ENCODE peak calls at places on chromosomes 2 and 18, in seven cellular contexts. One of them, this sample, is unnamed.

GRCh38 chr2:240569523-240569997 is 1.3 kb downstream of the RNPEPL1 start:
- DNase-seq in pancreas: no peak
- DNase-seq in right atrium auricular region: no peak
- DNase-seq in BJ: no peak
- DNase-seq in colonic mucosa: no peak
- DNase-seq in AG04450: no peak
- DNase-seq in fibroblast of the aortic adventitia: no peak
- DNase-seq in this sample: no peak

GRCh38 chr2:12169060-12169406 is 422.6 kb downstream of the LPIN1 start:
- DNase-seq in pancreas: no peak
- DNase-seq in AG04450: no peak
- DNase-seq in colonic mucosa: no peak
- DNase-seq in right atrium auricular region: no peak
- DNase-seq in fibroblast of the aortic adventitia: peak
- DNase-seq in BJ: peak
- DNase-seq in this sample: no peak

GRCh38 chr2:223465793-223466192 is 136.4 kb downstream of the SCG2 start:
- DNase-seq in AG04450: peak
- DNase-seq in pancreas: no peak
- DNase-seq in BJ: peak
- DNase-seq in colonic mucosa: peak
- DNase-seq in right atrium auricular region: peak
- DNase-seq in fibroblast of the aortic adventitia: peak
- DNase-seq in this sample: peak

GRCh38 chr18:26642461-26643348 is 94.4 kb upstream of the KCTD1 start:
- DNase-seq in colonic mucosa: no peak
- DNase-seq in pancreas: no peak
- DNase-seq in right atrium auricular region: no peak
- DNase-seq in AG04450: no peak
- DNase-seq in fibroblast of the aortic adventitia: no peak
- DNase-seq in BJ: no peak
- DNase-seq in this sample: no peak

GRCh38 chr18:24446953-24447537 is 13.4 kb upstream of the HRH4 start:
- DNase-seq in AG04450: no peak
- DNase-seq in right atrium auricular region: no peak
- DNase-seq in fibroblast of the aortic adventitia: peak
- DNase-seq in pancreas: no peak
- DNase-seq in BJ: no peak
- DNase-seq in colonic mucosa: no peak
- DNase-seq in this sample: no peak

GRCh38 chr2:168699834-168700417 is 102.5 kb upstream of the NOSTRIN start:
- DNase-seq in colonic mucosa: peak
- DNase-seq in AG04450: peak
- DNase-seq in fibroblast of the aortic adventitia: peak
- DNase-seq in BJ: peak
- DNase-seq in pancreas: peak
- DNase-seq in right atrium auricular region: peak
- DNase-seq in this sample: peak

GRCh38 chr2:126657636-126658315 is 1.8 kb downstream of the GYPC start:
- DNase-seq in fibroblast of the aortic adventitia: peak
- DNase-seq in pancreas: no peak
- DNase-seq in BJ: peak
- DNase-seq in AG04450: peak
- DNase-seq in right atrium auricular region: peak
- DNase-seq in colonic mucosa: peak
- DNase-seq in this sample: peak

GRCh38 chr18:61993831-61994230 is 101.0 kb upstream of the RNF152 start:
- DNase-seq in right atrium auricular region: no peak
- DNase-seq in fibroblast of the aortic adventitia: peak
- DNase-seq in BJ: no peak
- DNase-seq in pancreas: no peak
- DNase-seq in AG04450: no peak
- DNase-seq in colonic mucosa: no peak
- DNase-seq in this sample: no peak

GRCh38 chr2:101793277-101793969 is 95.9 kb downstream of the MAP4K4 start:
- DNase-seq in right atrium auricular region: no peak
- DNase-seq in fibroblast of the aortic adventitia: no peak
- DNase-seq in AG04450: no peak
- DNase-seq in colonic mucosa: no peak
- DNase-seq in BJ: no peak
- DNase-seq in pancreas: no peak
- DNase-seq in this sample: no peak

GRCh38 chr2:218003265-218003950 is 613 bp upstream of the TNS1 start:
- DNase-seq in right atrium auricular region: no peak
- DNase-seq in pancreas: peak
- DNase-seq in AG04450: no peak
- DNase-seq in fibroblast of the aortic adventitia: peak
- DNase-seq in BJ: no peak
- DNase-seq in colonic mucosa: peak
- DNase-seq in this sample: no peak

GRCh38 chr2:197453914-197454398 is 604 bp downstream of the COQ10B start:
- DNase-seq in AG04450: peak
- DNase-seq in fibroblast of the aortic adventitia: peak
- DNase-seq in BJ: peak
- DNase-seq in colonic mucosa: peak
- DNase-seq in right atrium auricular region: peak
- DNase-seq in pancreas: no peak
- DNase-seq in this sample: peak

GRCh38 chr2:136117909-136118818 is at the start of gene CXCR4:
- DNase-seq in right atrium auricular region: peak
- DNase-seq in AG04450: no peak
- DNase-seq in pancreas: peak
- DNase-seq in BJ: no peak
- DNase-seq in fibroblast of the aortic adventitia: peak
- DNase-seq in colonic mucosa: peak
- DNase-seq in this sample: no peak

GRCh38 chr2:61632276-61633169 is 94.4 kb upstream of the XPO1 start:
- DNase-seq in pancreas: no peak
- DNase-seq in AG04450: no peak
- DNase-seq in right atrium auricular region: no peak
- DNase-seq in BJ: no peak
- DNase-seq in fibroblast of the aortic adventitia: no peak
- DNase-seq in colonic mucosa: peak
- DNase-seq in this sample: no peak

GRCh38 chr2:11346129-11346528 is 1.7 kb upstream of the ROCK2 start:
- DNase-seq in colonic mucosa: no peak
- DNase-seq in right atrium auricular region: no peak
- DNase-seq in pancreas: no peak
- DNase-seq in fibroblast of the aortic adventitia: no peak
- DNase-seq in AG04450: no peak
- DNase-seq in BJ: no peak
- DNase-seq in this sample: no peak

GRCh38 chr2:45452866-45453265 is 158.2 kb downstream of the SRBD1 start:
- DNase-seq in pancreas: no peak
- DNase-seq in right atrium auricular region: no peak
- DNase-seq in AG04450: peak
- DNase-seq in colonic mucosa: no peak
- DNase-seq in BJ: peak
- DNase-seq in fibroblast of the aortic adventitia: peak
- DNase-seq in this sample: peak

GRCh38 chr2:215797676-215798075 is 215.7 kb downstream of the MREG start:
- DNase-seq in fibroblast of the aortic adventitia: peak
- DNase-seq in AG04450: no peak
- DNase-seq in right atrium auricular region: no peak
- DNase-seq in colonic mucosa: no peak
- DNase-seq in BJ: no peak
- DNase-seq in pancreas: no peak
- DNase-seq in this sample: no peak

GRCh38 chr2:203819434-203820133 is 48.0 kb upstream of the CTLA4 start:
- DNase-seq in colonic mucosa: no peak
- DNase-seq in AG04450: no peak
- DNase-seq in right atrium auricular region: no peak
- DNase-seq in fibroblast of the aortic adventitia: no peak
- DNase-seq in BJ: no peak
- DNase-seq in pancreas: no peak
- DNase-seq in this sample: no peak

GRCh38 chr2:241156997-241157441 is 6.8 kb downstream of the PPP1R7 start:
- DNase-seq in colonic mucosa: no peak
- DNase-seq in right atrium auricular region: no peak
- DNase-seq in fibroblast of the aortic adventitia: no peak
- DNase-seq in AG04450: no peak
- DNase-seq in pancreas: no peak
- DNase-seq in BJ: no peak
- DNase-seq in this sample: no peak

GRCh38 chr2:110866036-110866435 is 133.7 kb downstream of the ACOXL start:
- DNase-seq in pancreas: no peak
- DNase-seq in BJ: no peak
- DNase-seq in right atrium auricular region: no peak
- DNase-seq in AG04450: no peak
- DNase-seq in colonic mucosa: no peak
- DNase-seq in fibroblast of the aortic adventitia: no peak
- DNase-seq in this sample: no peak

GRCh38 chr2:209472871-209473270 is 49.0 kb downstream of the MAP2 start:
- DNase-seq in AG04450: no peak
- DNase-seq in pancreas: no peak
- DNase-seq in right atrium auricular region: no peak
- DNase-seq in colonic mucosa: no peak
- DNase-seq in fibroblast of the aortic adventitia: peak
- DNase-seq in BJ: no peak
- DNase-seq in this sample: no peak

DNA sequence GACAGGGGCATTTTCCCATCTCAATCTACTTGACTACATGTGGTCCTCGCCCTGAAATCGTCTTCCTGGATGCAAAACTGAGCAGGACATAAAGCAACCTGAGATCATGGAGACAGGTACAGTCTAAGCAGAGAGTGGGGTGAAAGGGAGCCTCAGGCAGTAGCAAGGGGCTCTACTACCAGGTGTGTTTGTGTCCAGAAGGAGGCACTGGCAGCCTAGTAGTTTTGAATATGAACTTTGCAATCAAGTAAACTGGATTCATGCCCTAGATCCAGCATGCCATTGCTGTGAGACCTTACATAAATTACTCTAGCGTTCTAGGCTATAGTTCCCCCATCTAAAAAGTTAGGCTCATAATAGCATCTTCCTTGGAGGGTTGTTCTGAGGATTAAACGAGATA is 147.4 kb downstream of the TXNL1 start:
- DNase-seq in BJ: no peak
- DNase-seq in AG04450: no peak
- DNase-seq in pancreas: no peak
- DNase-seq in colonic mucosa: no peak
- DNase-seq in right atrium auricular region: no peak
- DNase-seq in fibroblast of the aortic adventitia: no peak
- DNase-seq in this sample: no peak
- TF ChIP-seq CTCF in BJ: no peak
- TF ChIP-seq CTCF in AG04450: no peak
- TF ChIP-seq CTCF in pancreas: no peak
- TF ChIP-seq CTCF in colonic mucosa: no peak
- TF ChIP-seq CTCF in right atrium auricular region: no peak
- TF ChIP-seq CTCF in fibroblast of the aortic adventitia: no peak
- TF ChIP-seq CTCF in this sample: no peak

GRCh38 chr2:233061591-233062446 is 1.7 kb downstream of the INPP5D start:
- DNase-seq in colonic mucosa: no peak
- DNase-seq in AG04450: no peak
- DNase-seq in BJ: no peak
- DNase-seq in fibroblast of the aortic adventitia: no peak
- DNase-seq in right atrium auricular region: no peak
- DNase-seq in pancreas: no peak
- DNase-seq in this sample: no peak

GRCh38 chr2:233059547-233059796 is 670 bp upstream of the INPP5D start:
- DNase-seq in AG04450: no peak
- DNase-seq in right atrium auricular region: no peak
- DNase-seq in colonic mucosa: no peak
- DNase-seq in pancreas: no peak
- DNase-seq in BJ: no peak
- DNase-seq in fibroblast of the aortic adventitia: no peak
- DNase-seq in this sample: no peak

GRCh38 chr2:233061007-233061590 is 957 bp downstream of the INPP5D start:
- DNase-seq in fibroblast of the aortic adventitia: no peak
- DNase-seq in colonic mucosa: no peak
- DNase-seq in pancreas: no peak
- DNase-seq in right atrium auricular region: no peak
- DNase-seq in AG04450: no peak
- DNase-seq in BJ: no peak
- DNase-seq in this sample: no peak

GRCh38 chr2:233059797-233060499 is at the start of gene INPP5D:
- DNase-seq in BJ: no peak
- DNase-seq in right atrium auricular region: peak
- DNase-seq in pancreas: no peak
- DNase-seq in colonic mucosa: peak
- DNase-seq in fibroblast of the aortic adventitia: no peak
- DNase-seq in AG04450: no peak
- DNase-seq in this sample: no peak

GRCh38 chr2:233060500-233061006 is 411 bp downstream of the INPP5D start:
- DNase-seq in fibroblast of the aortic adventitia: no peak
- DNase-seq in pancreas: no peak
- DNase-seq in right atrium auricular region: no peak
- DNase-seq in BJ: no peak
- DNase-seq in colonic mucosa: no peak
- DNase-seq in AG04450: no peak
- DNase-seq in this sample: no peak
- H3K4me3 ChIP-seq in fibroblast of the aortic adventitia: no peak
- H3K4me3 ChIP-seq in pancreas: no peak
- H3K4me3 ChIP-seq in right atrium auricular region: peak
- H3K4me3 ChIP-seq in BJ: no peak
- H3K4me3 ChIP-seq in colonic mucosa: peak
- H3K4me3 ChIP-seq in AG04450: no peak
- H3K4me3 ChIP-seq in this sample: no peak

DNA sequence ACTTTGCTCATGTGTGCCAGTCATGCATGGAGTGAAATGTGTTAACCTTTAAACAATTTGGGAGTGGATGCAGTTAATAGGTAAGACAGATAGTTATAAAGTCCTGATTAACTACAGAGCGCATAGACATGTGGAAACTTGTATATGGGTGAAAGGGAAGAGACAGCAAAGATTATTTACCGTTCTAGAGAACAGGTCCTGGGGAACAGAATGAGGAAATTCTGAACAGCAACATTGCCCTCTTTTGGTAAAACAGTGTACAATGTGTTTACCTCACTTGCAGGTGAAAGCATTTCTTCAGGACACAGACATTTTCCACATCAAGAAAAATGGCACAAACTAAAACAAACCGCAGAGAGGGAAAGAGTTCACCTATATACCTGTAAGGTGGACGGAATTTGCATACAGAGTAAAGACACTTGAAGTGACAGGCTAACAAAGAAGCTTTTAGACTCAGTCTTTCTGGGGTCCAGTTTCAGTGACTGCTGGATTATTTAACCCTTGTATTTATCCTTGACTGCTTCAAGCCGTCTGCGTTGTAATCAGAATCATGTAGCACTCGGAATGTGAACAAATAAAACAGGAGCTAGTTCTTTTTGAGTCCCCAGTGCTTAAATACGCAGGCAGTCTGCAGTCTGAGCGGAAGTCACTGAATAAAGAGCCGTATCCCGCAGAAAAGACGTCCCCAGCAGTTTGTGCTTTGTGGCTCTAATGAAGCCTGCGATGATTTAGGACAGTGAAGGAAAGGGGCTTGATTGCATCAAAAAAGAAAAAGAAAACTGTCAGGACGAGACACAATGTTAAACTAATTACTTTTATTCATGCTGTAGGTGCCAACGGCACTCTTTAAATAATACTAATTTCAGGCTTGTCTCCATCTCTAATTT is 364.8 kb upstream of the GALNT5 start:
- DNase-seq in AG04450: no peak
- DNase-seq in colonic mucosa: no peak
- DNase-seq in BJ: no peak
- DNase-seq in fibroblast of the aortic adventitia: peak
- DNase-seq in pancreas: no peak
- DNase-seq in right atrium auricular region: no peak
- DNase-seq in this sample: peak
- TF ChIP-seq CTCF in AG04450: peak
- TF ChIP-seq CTCF in colonic mucosa: peak
- TF ChIP-seq CTCF in BJ: peak
- TF ChIP-seq CTCF in fibroblast of the aortic adventitia: peak
- TF ChIP-seq CTCF in pancreas: peak
- TF ChIP-seq CTCF in right atrium auricular region: peak
- TF ChIP-seq CTCF in this sample: peak

GRCh38 chr18:48931680-48932461 is 18.9 kb downstream of the SMAD7 start:
- DNase-seq in BJ: no peak
- DNase-seq in right atrium auricular region: no peak
- DNase-seq in pancreas: no peak
- DNase-seq in colonic mucosa: no peak
- DNase-seq in fibroblast of the aortic adventitia: no peak
- DNase-seq in AG04450: no peak
- DNase-seq in this sample: no peak
- H3K4me3 ChIP-seq in BJ: no peak
- H3K4me3 ChIP-seq in right atrium auricular region: no peak
- H3K4me3 ChIP-seq in pancreas: no peak
- H3K4me3 ChIP-seq in colonic mucosa: no peak
- H3K4me3 ChIP-seq in fibroblast of the aortic adventitia: peak
- H3K4me3 ChIP-seq in AG04450: no peak
- H3K4me3 ChIP-seq in this sample: no peak